ENCODE peak calls at places on chromosome 19, in nine cellular contexts. N is brain pericyte, D is fibroblast of lung, Q is caudate nucleus, B is amygdala, K is T-helper 9 cell, P is T-helper 1 cell, Y is DMS53, H is SK-MEL-5. F is an unnamed sample.

GRCh38 chr19:45428385-45429231 is 4.9 kb upstream of the ERCC1 start:
- DNase-seq in N (no peak), D (peak), Q (no peak), B (no peak), K (no peak), P (no peak), Y (peak), H (no peak), F (no peak)

GRCh38 chr19:1646149-1646930 is 6.1 kb downstream of the TCF3 start:
- DNase-seq in N (no peak), D (no peak), Q (no peak), B (no peak), K (no peak), P (no peak), Y (no peak), H (no peak), F (no peak)

GRCh38 chr19:11806354-11807098 is 7.5 kb upstream of the ZNF440 start:
- DNase-seq in N (no peak), D (peak), Q (no peak), B (no peak), K (no peak), P (no peak), Y (peak), H (no peak), F (no peak)

GRCh38 chr19:46134527-46134926 is 10.0 kb upstream of the IGFL3 start:
- DNase-seq in N (no peak), D (peak), Q (no peak), B (no peak), K (no peak), P (no peak), Y (peak), H (no peak), F (no peak)

GRCh38 chr19:376111-376470 is 31.5 kb upstream of the MIER2 start:
- DNase-seq in N (no peak), D (no peak), Q (no peak), B (no peak), K (no peak), P (no peak), Y (no peak), H (no peak), F (no peak)

GRCh38 chr19:37933965-37934364 is 27.0 kb downstream of the SIPA1L3 start:
- DNase-seq in N (no peak), D (no peak), Q (no peak), B (no peak), K (no peak), P (no peak), Y (peak), H (no peak), F (peak)

GRCh38 chr19:3785938-3786824 is at the start of gene MATK:
- DNase-seq in N (no peak), D (no peak), Q (peak), B (no peak), K (no peak), P (no peak), Y (no peak), H (no peak), F (no peak)

GRCh38 chr19:10111405-10111811 is at the start of gene P2RY11:
- DNase-seq in N (no peak), D (no peak), Q (no peak), B (no peak), K (peak), P (no peak), Y (no peak), H (no peak), F (no peak)

GRCh38 chr19:34253711-34254551 is 423 bp upstream of the GARRE1 start:
- DNase-seq in N (no peak), D (peak), Q (peak), B (peak), K (no peak), P (no peak), Y (peak), H (no peak), F (no peak)

GRCh38 chr19:3801412-3802096 is 15.4 kb upstream of the MATK start:
- DNase-seq in N (no peak), D (no peak), Q (peak), B (peak), K (peak), P (no peak), Y (peak), H (no peak), F (peak)

GRCh38 chr19:27792576-27793127 is 1420.3 kb downstream of the UQCRFS1 start:
- DNase-seq in N (no peak), D (no peak), Q (no peak), B (no peak), K (no peak), P (no peak), Y (peak), H (no peak), F (no peak)

GRCh38 chr19:9431475-9431874 is 3.9 kb downstream of the ZNF266 start:
- DNase-seq in N (no peak), D (peak), Q (no peak), B (no peak), K (no peak), P (peak), Y (peak), H (peak), F (peak)

GRCh38 chr19:6678690-6679109 is 8.7 kb upstream of the TNFSF14 start:
- DNase-seq in N (no peak), D (no peak), Q (no peak), B (no peak), K (no peak), P (no peak), Y (no peak), H (no peak), F (no peak)

GRCh38 chr19:46610851-46611770 is 10.0 kb downstream of the CALM3 start:
- DNase-seq in N (no peak), D (peak), Q (no peak), B (no peak), K (no peak), P (no peak), Y (no peak), H (no peak), F (no peak)

GRCh38 chr19:47331931-47332547 is at the start of gene C5AR2:
- DNase-seq in N (no peak), D (no peak), Q (no peak), B (no peak), K (no peak), P (no peak), Y (no peak), H (no peak), F (peak)

GRCh38 chr19:1621021-1621420 is 15.8 kb upstream of the UQCR11 start:
- DNase-seq in N (no peak), D (no peak), Q (no peak), B (no peak), K (no peak), P (no peak), Y (no peak), H (no peak), F (no peak)

GRCh38 chr19:33350538-33351309 is 22.8 kb upstream of the CEBPG start:
- DNase-seq in N (no peak), D (peak), Q (no peak), B (no peak), K (no peak), P (no peak), Y (no peak), H (peak), F (peak)

GRCh38 chr19:56764296-56764695 is 76.2 kb downstream of the PEG3 start:
- DNase-seq in N (no peak), D (no peak), Q (no peak), B (no peak), K (no peak), P (no peak), Y (peak), H (no peak), F (no peak)

GRCh38 chr19:38400361-38400760 is 2.5 kb upstream of the FAM98C start:
- DNase-seq in N (no peak), D (no peak), Q (no peak), B (no peak), K (no peak), P (no peak), Y (no peak), H (no peak), F (no peak)

GRCh38 chr19:40962460-40962961 is 28.6 kb upstream of the CYP2B6 start:
- DNase-seq in N (no peak), D (no peak), Q (no peak), B (no peak), K (no peak), P (no peak), Y (no peak), H (peak), F (peak)

GRCh38 chr19:40599331-40600085 is 1.7 kb upstream of the LTBP4 start:
- DNase-seq in N (no peak), D (peak), Q (no peak), B (no peak), K (no peak), P (no peak), Y (peak), H (no peak), F (no peak)

GRCh38 chr19:49677232-49677881 is at the start of gene PRMT1:
- DNase-seq in N (no peak), D (no peak), Q (no peak), B (no peak), K (peak), P (no peak), Y (peak), H (peak), F (peak)

GRCh38 chr19:18478545-18479311 is 40.8 kb upstream of the ISYNA1 start:
- DNase-seq in N (no peak), D (peak), Q (peak), B (peak), K (peak), P (peak), Y (peak), H (peak), F (no peak)

GRCh38 chr19:18941628-18942354 is 774 bp upstream of the HOMER3 start:
- DNase-seq in N (no peak), D (no peak), Q (no peak), B (no peak), K (no peak), P (no peak), Y (no peak), H (no peak), F (no peak)

GRCh38 chr19:45547965-45548609 is 36.5 kb downstream of the OPA3 start:
- DNase-seq in N (no peak), D (peak), Q (no peak), B (no peak), K (no peak), P (no peak), Y (no peak), H (peak), F (no peak)

GRCh38 chr19:10514211-10515145 is 2.8 kb downstream of the S1PR5 start:
- DNase-seq in N (no peak), D (no peak), Q (peak), B (peak), K (peak), P (no peak), Y (no peak), H (no peak), F (no peak)

GRCh38 chr19:2251577-2252480 is 2.7 kb downstream of the AMH start:
- DNase-seq in N (no peak), D (no peak), Q (no peak), B (no peak), K (no peak), P (no peak), Y (peak), H (no peak), F (no peak)

GRCh38 chr19:6271721-6272410 is 7.9 kb downstream of the MLLT1 start:
- DNase-seq in N (no peak), D (peak), Q (peak), B (peak), K (no peak), P (no peak), Y (no peak), H (no peak), F (no peak)

GRCh38 chr19:5832527-5833216 is 6.8 kb downstream of the FUT6 start:
- DNase-seq in N (no peak), D (no peak), Q (no peak), B (no peak), K (no peak), P (no peak), Y (no peak), H (peak), F (no peak)

GRCh38 chr19:46014534-46014933 is 8.3 kb downstream of the PGLYRP1 start:
- DNase-seq in N (no peak), D (no peak), Q (peak), B (no peak), K (no peak), P (no peak), Y (peak), H (no peak), F (peak)

GRCh38 chr19:6239401-6239844 is 40.4 kb downstream of the MLLT1 start:
- DNase-seq in N (no peak), D (no peak), Q (peak), B (no peak), K (no peak), P (no peak), Y (no peak), H (no peak), F (no peak)

GRCh38 chr19:6026390-6026897 is 48.5 kb upstream of the RANBP3 start:
- DNase-seq in N (no peak), D (no peak), Q (no peak), B (no peak), K (no peak), P (no peak), Y (no peak), H (no peak), F (no peak)

GRCh38 chr19:3555653-3556422 is 1.5 kb downstream of the MFSD12 start:
- DNase-seq in N (no peak), D (no peak), Q (no peak), B (no peak), K (no peak), P (no peak), Y (no peak), H (no peak), F (no peak)